ENCODE peak calls at places on chromosomes 11 and 22, in nine cellular contexts. Z is pancreas; X is fibroblast of pulmonary artery; W is Peyer's patch; G is CD8-positive, alpha-beta T cell; Y is lower leg skin; M is GM12865; V is coronary artery; D is astrocyte of the cerebellum. J is an unnamed sample.

GRCh38 chr22:44705022-44705297 is 3.0 kb downstream of the PRR5 start:
- DNase-seq in Z (no peak), X (no peak), W (no peak), G (no peak), Y (no peak), M (no peak), V (no peak), D (no peak), J (no peak)

GRCh38 chr11:114109206-114110090 is 49.9 kb downstream of the ZBTB16 start:
- DNase-seq in Z (no peak), X (no peak), W (no peak), G (no peak), Y (peak), M (no peak), V (no peak), D (no peak), J (no peak)

GRCh38 chr11:87392665-87393064 is 354.9 kb downstream of the TMEM135 start:
- DNase-seq in Z (no peak), X (no peak), W (no peak), G (no peak), Y (no peak), M (no peak), V (no peak), D (no peak), J (no peak)

GRCh38 chr22:41271787-41272186 is 14.2 kb downstream of the RANGAP1 start:
- DNase-seq in Z (no peak), X (no peak), W (no peak), G (no peak), Y (no peak), M (no peak), V (no peak), D (no peak), J (no peak)

GRCh38 chr11:71459076-71459766 is 6.2 kb downstream of the NADSYN1 start:
- DNase-seq in Z (peak), X (no peak), W (peak), G (no peak), Y (no peak), M (no peak), V (no peak), D (no peak), J (peak)

GRCh38 chr11:104003491-104003890 is 32.9 kb upstream of the DDI1 start:
- DNase-seq in Z (no peak), X (peak), W (no peak), G (no peak), Y (no peak), M (no peak), V (no peak), D (peak), J (no peak)

GRCh38 chr11:44016129-44016528 is 31.7 kb upstream of the ACCSL start:
- DNase-seq in Z (no peak), X (peak), W (no peak), G (no peak), Y (peak), M (no peak), V (peak), D (no peak), J (no peak)

GRCh38 chr11:59559886-59560285 is 48.5 kb downstream of the OR4D9 start:
- DNase-seq in Z (no peak), X (no peak), W (no peak), G (no peak), Y (no peak), M (no peak), V (peak), D (no peak), J (no peak)

GRCh38 chr11:12274558-12275197 is 102.7 kb upstream of the PARVA start:
- DNase-seq in Z (peak), X (peak), W (peak), G (no peak), Y (peak), M (no peak), V (peak), D (no peak), J (no peak)

GRCh38 chr11:39668640-39669039 is 1790.8 kb downstream of the LRRC4C start:
- DNase-seq in Z (no peak), X (peak), W (no peak), G (no peak), Y (no peak), M (no peak), V (no peak), D (peak), J (no peak)

GRCh38 chr22:38706101-38706884 is 549 bp downstream of the GTPBP1 start:
- DNase-seq in Z (peak), X (peak), W (peak), G (peak), Y (peak), M (peak), V (peak), D (no peak), J (no peak)

GRCh38 chr22:32181043-32181442 is 21.9 kb upstream of the C22orf42 start:
- DNase-seq in Z (no peak), X (no peak), W (no peak), G (no peak), Y (no peak), M (no peak), V (no peak), D (no peak), J (no peak)

GRCh38 chr11:87120937-87121336 is 83.2 kb downstream of the TMEM135 start:
- DNase-seq in Z (no peak), X (no peak), W (no peak), G (no peak), Y (no peak), M (no peak), V (no peak), D (no peak), J (no peak)

GRCh38 chr11:86938900-86939880 is 16.0 kb downstream of the FZD4 start:
- DNase-seq in Z (no peak), X (peak), W (no peak), G (no peak), Y (no peak), M (peak), V (no peak), D (peak), J (no peak)

GRCh38 chr11:85835729-85836128 is 19.5 kb upstream of the CCDC83 start:
- DNase-seq in Z (no peak), X (no peak), W (no peak), G (no peak), Y (no peak), M (no peak), V (no peak), D (no peak), J (no peak)

GRCh38 chr11:42315267-42315666 is 855.8 kb upstream of the LRRC4C start:
- DNase-seq in Z (no peak), X (peak), W (no peak), G (no peak), Y (no peak), M (no peak), V (no peak), D (no peak), J (no peak)

GRCh38 chr22:34294986-34295385 is 374.7 kb upstream of the LARGE1 start:
- DNase-seq in Z (no peak), X (no peak), W (no peak), G (no peak), Y (no peak), M (no peak), V (no peak), D (no peak), J (no peak)

GRCh38 chr22:19419464-19420178 is 11.9 kb downstream of the HIRA start:
- DNase-seq in Z (no peak), X (peak), W (no peak), G (peak), Y (no peak), M (peak), V (no peak), D (no peak), J (no peak)

GRCh38 chr22:43541462-43542407 is 129.9 kb downstream of the MPPED1 start:
- DNase-seq in Z (no peak), X (no peak), W (no peak), G (no peak), Y (peak), M (no peak), V (no peak), D (no peak), J (no peak)

GRCh38 chr11:20762112-20762511 is 92.7 kb downstream of the NELL1 start:
- DNase-seq in Z (no peak), X (no peak), W (no peak), G (no peak), Y (no peak), M (no peak), V (no peak), D (no peak), J (no peak)

GRCh38 chr22:24594569-24595120 is 1.8 kb upstream of the LRRC75B start:
- DNase-seq in Z (peak), X (no peak), W (no peak), G (no peak), Y (no peak), M (no peak), V (no peak), D (no peak), J (no peak)

GRCh38 chr22:31867386-31868153 is 76.8 kb upstream of the YWHAH start:
- DNase-seq in Z (no peak), X (no peak), W (no peak), G (no peak), Y (no peak), M (no peak), V (no peak), D (no peak), J (no peak)

GRCh38 chr11:15910761-15911160 is 445.6 kb downstream of the SOX6 start:
- DNase-seq in Z (no peak), X (no peak), W (no peak), G (no peak), Y (no peak), M (no peak), V (no peak), D (no peak), J (no peak)

GRCh38 chr22:23220485-23221350 is 40.4 kb downstream of the BCR start:
- DNase-seq in Z (peak), X (peak), W (peak), G (peak), Y (no peak), M (peak), V (no peak), D (no peak), J (no peak)

GRCh38 chr11:88414981-88415391 is 77.5 kb upstream of the CTSC start:
- DNase-seq in Z (no peak), X (peak), W (no peak), G (no peak), Y (no peak), M (peak), V (no peak), D (no peak), J (no peak)

GRCh38 chr11:122656631-122657101 is 1.1 kb downstream of the UBASH3B start:
- DNase-seq in Z (peak), X (peak), W (no peak), G (peak), Y (no peak), M (peak), V (no peak), D (no peak), J (no peak)

GRCh38 chr22:38464992-38465672 is 2.8 kb upstream of the KDELR3 start:
- DNase-seq in Z (peak), X (no peak), W (peak), G (no peak), Y (no peak), M (no peak), V (no peak), D (no peak), J (no peak)

GRCh38 chr11:2512431-2513407 is 67.9 kb downstream of the KCNQ1 start:
- DNase-seq in Z (peak), X (no peak), W (peak), G (no peak), Y (peak), M (no peak), V (peak), D (no peak), J (peak)

GRCh38 chr22:49948958-49949913 is 11.3 kb upstream of the PIM3 start:
- DNase-seq in Z (peak), X (no peak), W (peak), G (no peak), Y (no peak), M (no peak), V (no peak), D (no peak), J (no peak)

GRCh38 chr11:86047275-86047991 is 21.5 kb downstream of the PICALM start:
- DNase-seq in Z (no peak), X (peak), W (no peak), G (no peak), Y (no peak), M (peak), V (no peak), D (no peak), J (peak)

GRCh38 chr11:44729718-44730117 is 3.0 kb downstream of the TSPAN18 start:
- DNase-seq in Z (no peak), X (no peak), W (no peak), G (no peak), Y (no peak), M (no peak), V (no peak), D (no peak), J (no peak)

GRCh38 chr22:36339171-36340065 is 48.3 kb downstream of the MYH9 start:
- DNase-seq in Z (no peak), X (peak), W (no peak), G (no peak), Y (no peak), M (no peak), V (no peak), D (no peak), J (no peak)

GRCh38 chr11:134045799-134046635 is 22.9 kb upstream of the JAM3 start:
- DNase-seq in Z (peak), X (no peak), W (no peak), G (peak), Y (no peak), M (no peak), V (no peak), D (no peak), J (no peak)
- TF ChIP-seq CTCF in Z (no peak), X (peak), W (no peak), G (peak), Y (no peak), M (peak), V (peak), D (peak), J (no peak)

GRCh38 chr22:10961043-10961860 is 4566.7 kb upstream of the OR11H1 start:
- DNase-seq in Z (peak), X (no peak), W (peak), G (no peak), Y (no peak), M (no peak), V (no peak), D (no peak), J (no peak)
- TF ChIP-seq CTCF in Z (no peak), X (no peak), W (no peak), G (no peak), Y (no peak), M (no peak), V (no peak), D (no peak), J (no peak)

DNA sequence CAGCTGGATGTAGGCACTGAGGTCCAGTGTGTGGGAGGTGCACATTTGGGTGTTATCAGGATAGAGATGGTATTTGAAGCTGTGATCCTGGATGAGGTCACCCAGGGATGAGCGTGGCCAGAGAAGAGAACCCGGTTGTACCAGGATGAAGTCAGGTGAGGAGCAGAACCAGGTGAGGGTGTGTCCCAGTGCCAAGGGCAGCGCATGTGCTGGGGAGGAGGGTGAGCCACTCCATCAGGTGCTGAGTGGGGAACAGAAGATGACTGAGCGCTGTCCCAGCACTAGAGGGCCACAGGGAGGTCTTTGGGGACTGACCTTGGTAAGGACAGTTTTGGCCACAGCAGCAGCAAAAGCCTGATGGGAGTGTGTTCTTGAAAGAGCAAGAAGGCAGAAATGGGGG is 2.7 kb downstream of the ARL2 start:
- DNase-seq in Z (no peak), X (no peak), W (no peak), G (no peak), Y (no peak), M (peak), V (no peak), D (no peak), J (no peak)
- TF ChIP-seq CTCF in Z (no peak), X (no peak), W (no peak), G (no peak), Y (no peak), M (no peak), V (no peak), D (no peak), J (no peak)

GRCh38 chr11:116823031-116823843 is at the start of gene APOA4:
- DNase-seq in Z (no peak), X (no peak), W (no peak), G (no peak), Y (no peak), M (no peak), V (no peak), D (no peak), J (no peak)

GRCh38 chr11:116825854-116826750 is 3.0 kb upstream of the APOA4 start:
- DNase-seq in Z (no peak), X (no peak), W (peak), G (no peak), Y (no peak), M (no peak), V (no peak), D (no peak), J (no peak)

GRCh38 chr11:116826751-116827431 is 2.8 kb upstream of the APOC3 start:
- DNase-seq in Z (no peak), X (no peak), W (peak), G (no peak), Y (no peak), M (no peak), V (no peak), D (no peak), J (no peak)

GRCh38 chr11:116827461-116827860 is 2.2 kb upstream of the APOC3 start:
- DNase-seq in Z (no peak), X (no peak), W (no peak), G (no peak), Y (no peak), M (no peak), V (no peak), D (no peak), J (no peak)

GRCh38 chr11:116825434-116825833 is 2.3 kb upstream of the APOA4 start:
- DNase-seq in Z (no peak), X (no peak), W (no peak), G (no peak), Y (no peak), M (no peak), V (no peak), D (no peak), J (no peak)
- TF ChIP-seq CTCF in Z (no peak), X (no peak), W (no peak), G (no peak), Y (no peak), M (no peak), V (no peak), D (no peak), J (no peak)

J was measured in CD14-positive monocyte.